ENCODE peak calls at places on chromosome 5, in eight cellular contexts. One of them, this sample, is unnamed.

GRCh38 chr5:123209163-123210013 is 120.3 kb downstream of the PRDM6 start:
- DNase-seq in C1 segment of cervical spinal cord: no peak
- DNase-seq in AG08396: peak
- DNase-seq in NCI-H1092 treated with DMSO at 0.1 percent for 48 hours: no peak
- DNase-seq in activated CD4-positive, alpha-beta T cell treated with anti-CD3 and anti-CD28 coated beads for 4 hours: no peak
- DNase-seq in left ventricle myocardium inferior: no peak
- DNase-seq in dorsolateral prefrontal cortex: no peak
- DNase-seq in Right ventricle myocardium superior: no peak
- DNase-seq in this sample: no peak

GRCh38 chr5:67178085-67178484 is 18.5 kb downstream of the CD180 start:
- DNase-seq in C1 segment of cervical spinal cord: no peak
- DNase-seq in dorsolateral prefrontal cortex: no peak
- DNase-seq in NCI-H1092 treated with DMSO at 0.1 percent for 48 hours: no peak
- DNase-seq in left ventricle myocardium inferior: no peak
- DNase-seq in activated CD4-positive, alpha-beta T cell treated with anti-CD3 and anti-CD28 coated beads for 4 hours: no peak
- DNase-seq in AG08396: no peak
- DNase-seq in Right ventricle myocardium superior: no peak
- DNase-seq in this sample: no peak

GRCh38 chr5:68007446-68007845 is 208.1 kb upstream of the PIK3R1 start:
- DNase-seq in C1 segment of cervical spinal cord: no peak
- DNase-seq in NCI-H1092 treated with DMSO at 0.1 percent for 48 hours: no peak
- DNase-seq in AG08396: peak
- DNase-seq in left ventricle myocardium inferior: peak
- DNase-seq in dorsolateral prefrontal cortex: no peak
- DNase-seq in Right ventricle myocardium superior: peak
- DNase-seq in activated CD4-positive, alpha-beta T cell treated with anti-CD3 and anti-CD28 coated beads for 4 hours: no peak
- DNase-seq in this sample: no peak

GRCh38 chr5:84287964-84288363 is 96.7 kb downstream of the EDIL3 start:
- DNase-seq in AG08396: no peak
- DNase-seq in Right ventricle myocardium superior: no peak
- DNase-seq in dorsolateral prefrontal cortex: no peak
- DNase-seq in activated CD4-positive, alpha-beta T cell treated with anti-CD3 and anti-CD28 coated beads for 4 hours: no peak
- DNase-seq in left ventricle myocardium inferior: no peak
- DNase-seq in NCI-H1092 treated with DMSO at 0.1 percent for 48 hours: no peak
- DNase-seq in C1 segment of cervical spinal cord: no peak
- DNase-seq in this sample: no peak

GRCh38 chr5:10513501-10514442 is 50.1 kb upstream of the ANKRD33B start:
- DNase-seq in left ventricle myocardium inferior: no peak
- DNase-seq in activated CD4-positive, alpha-beta T cell treated with anti-CD3 and anti-CD28 coated beads for 4 hours: no peak
- DNase-seq in dorsolateral prefrontal cortex: no peak
- DNase-seq in AG08396: peak
- DNase-seq in NCI-H1092 treated with DMSO at 0.1 percent for 48 hours: no peak
- DNase-seq in Right ventricle myocardium superior: no peak
- DNase-seq in C1 segment of cervical spinal cord: no peak
- DNase-seq in this sample: no peak

GRCh38 chr5:41893074-41893851 is 10.9 kb upstream of the RIMOC1 start:
- DNase-seq in left ventricle myocardium inferior: no peak
- DNase-seq in dorsolateral prefrontal cortex: no peak
- DNase-seq in activated CD4-positive, alpha-beta T cell treated with anti-CD3 and anti-CD28 coated beads for 4 hours: no peak
- DNase-seq in NCI-H1092 treated with DMSO at 0.1 percent for 48 hours: no peak
- DNase-seq in Right ventricle myocardium superior: no peak
- DNase-seq in C1 segment of cervical spinal cord: no peak
- DNase-seq in AG08396: no peak
- DNase-seq in this sample: no peak

GRCh38 chr5:109826426-109826825 is 136.7 kb downstream of the MAN2A1 start:
- DNase-seq in C1 segment of cervical spinal cord: no peak
- DNase-seq in NCI-H1092 treated with DMSO at 0.1 percent for 48 hours: no peak
- DNase-seq in activated CD4-positive, alpha-beta T cell treated with anti-CD3 and anti-CD28 coated beads for 4 hours: no peak
- DNase-seq in left ventricle myocardium inferior: no peak
- DNase-seq in Right ventricle myocardium superior: no peak
- DNase-seq in AG08396: no peak
- DNase-seq in dorsolateral prefrontal cortex: no peak
- DNase-seq in this sample: no peak

GRCh38 chr5:103434057-103434456 is 128.5 kb downstream of the NUDT12 start:
- DNase-seq in left ventricle myocardium inferior: no peak
- DNase-seq in AG08396: no peak
- DNase-seq in activated CD4-positive, alpha-beta T cell treated with anti-CD3 and anti-CD28 coated beads for 4 hours: no peak
- DNase-seq in dorsolateral prefrontal cortex: no peak
- DNase-seq in C1 segment of cervical spinal cord: no peak
- DNase-seq in Right ventricle myocardium superior: peak
- DNase-seq in NCI-H1092 treated with DMSO at 0.1 percent for 48 hours: no peak
- DNase-seq in this sample: no peak

GRCh38 chr5:53397845-53398244 is 82.6 kb upstream of the FST start:
- DNase-seq in left ventricle myocardium inferior: peak
- DNase-seq in activated CD4-positive, alpha-beta T cell treated with anti-CD3 and anti-CD28 coated beads for 4 hours: no peak
- DNase-seq in dorsolateral prefrontal cortex: no peak
- DNase-seq in NCI-H1092 treated with DMSO at 0.1 percent for 48 hours: no peak
- DNase-seq in C1 segment of cervical spinal cord: no peak
- DNase-seq in AG08396: peak
- DNase-seq in Right ventricle myocardium superior: peak
- DNase-seq in this sample: no peak

GRCh38 chr5:137741718-137742117 is 5.8 kb upstream of the KLHL3 start:
- DNase-seq in Right ventricle myocardium superior: no peak
- DNase-seq in NCI-H1092 treated with DMSO at 0.1 percent for 48 hours: peak
- DNase-seq in AG08396: no peak
- DNase-seq in dorsolateral prefrontal cortex: no peak
- DNase-seq in activated CD4-positive, alpha-beta T cell treated with anti-CD3 and anti-CD28 coated beads for 4 hours: no peak
- DNase-seq in left ventricle myocardium inferior: no peak
- DNase-seq in C1 segment of cervical spinal cord: no peak
- DNase-seq in this sample: no peak

GRCh38 chr5:151670953-151671636 is 15.6 kb downstream of the SPARC start:
- DNase-seq in Right ventricle myocardium superior: no peak
- DNase-seq in NCI-H1092 treated with DMSO at 0.1 percent for 48 hours: no peak
- DNase-seq in left ventricle myocardium inferior: no peak
- DNase-seq in dorsolateral prefrontal cortex: no peak
- DNase-seq in C1 segment of cervical spinal cord: no peak
- DNase-seq in AG08396: no peak
- DNase-seq in activated CD4-positive, alpha-beta T cell treated with anti-CD3 and anti-CD28 coated beads for 4 hours: no peak
- DNase-seq in this sample: no peak

GRCh38 chr5:105503950-105504349 is 1941.4 kb upstream of the NUDT12 start:
- DNase-seq in left ventricle myocardium inferior: no peak
- DNase-seq in C1 segment of cervical spinal cord: no peak
- DNase-seq in dorsolateral prefrontal cortex: no peak
- DNase-seq in AG08396: no peak
- DNase-seq in NCI-H1092 treated with DMSO at 0.1 percent for 48 hours: no peak
- DNase-seq in activated CD4-positive, alpha-beta T cell treated with anti-CD3 and anti-CD28 coated beads for 4 hours: no peak
- DNase-seq in Right ventricle myocardium superior: no peak
- DNase-seq in this sample: no peak

GRCh38 chr5:171295801-171296200 is 13.2 kb upstream of the TLX3 start:
- DNase-seq in activated CD4-positive, alpha-beta T cell treated with anti-CD3 and anti-CD28 coated beads for 4 hours: no peak
- DNase-seq in Right ventricle myocardium superior: no peak
- DNase-seq in left ventricle myocardium inferior: no peak
- DNase-seq in dorsolateral prefrontal cortex: no peak
- DNase-seq in NCI-H1092 treated with DMSO at 0.1 percent for 48 hours: no peak
- DNase-seq in C1 segment of cervical spinal cord: no peak
- DNase-seq in AG08396: no peak
- DNase-seq in this sample: no peak

GRCh38 chr5:172078726-172079345 is 72.4 kb upstream of the FBXW11 start:
- DNase-seq in NCI-H1092 treated with DMSO at 0.1 percent for 48 hours: no peak
- DNase-seq in C1 segment of cervical spinal cord: no peak
- DNase-seq in dorsolateral prefrontal cortex: no peak
- DNase-seq in activated CD4-positive, alpha-beta T cell treated with anti-CD3 and anti-CD28 coated beads for 4 hours: no peak
- DNase-seq in AG08396: no peak
- DNase-seq in Right ventricle myocardium superior: peak
- DNase-seq in left ventricle myocardium inferior: peak
- DNase-seq in this sample: no peak

GRCh38 chr5:160287378-160288051 is 24.8 kb downstream of the CCNJL start:
- DNase-seq in AG08396: peak
- DNase-seq in C1 segment of cervical spinal cord: peak
- DNase-seq in activated CD4-positive, alpha-beta T cell treated with anti-CD3 and anti-CD28 coated beads for 4 hours: no peak
- DNase-seq in dorsolateral prefrontal cortex: peak
- DNase-seq in left ventricle myocardium inferior: peak
- DNase-seq in Right ventricle myocardium superior: peak
- DNase-seq in NCI-H1092 treated with DMSO at 0.1 percent for 48 hours: peak
- DNase-seq in this sample: peak

GRCh38 chr5:143233020-143233419 is 170.5 kb downstream of the NR3C1 start:
- DNase-seq in dorsolateral prefrontal cortex: no peak
- DNase-seq in NCI-H1092 treated with DMSO at 0.1 percent for 48 hours: no peak
- DNase-seq in left ventricle myocardium inferior: no peak
- DNase-seq in Right ventricle myocardium superior: no peak
- DNase-seq in AG08396: no peak
- DNase-seq in C1 segment of cervical spinal cord: no peak
- DNase-seq in activated CD4-positive, alpha-beta T cell treated with anti-CD3 and anti-CD28 coated beads for 4 hours: no peak
- DNase-seq in this sample: no peak

GRCh38 chr5:172775326-172776234 is 4.6 kb upstream of the DUSP1 start:
- DNase-seq in left ventricle myocardium inferior: peak
- DNase-seq in C1 segment of cervical spinal cord: no peak
- DNase-seq in AG08396: peak
- DNase-seq in NCI-H1092 treated with DMSO at 0.1 percent for 48 hours: no peak
- DNase-seq in Right ventricle myocardium superior: peak
- DNase-seq in activated CD4-positive, alpha-beta T cell treated with anti-CD3 and anti-CD28 coated beads for 4 hours: no peak
- DNase-seq in dorsolateral prefrontal cortex: no peak
- DNase-seq in this sample: peak

GRCh38 chr5:123554601-123555000 is 42.6 kb downstream of the CSNK1G3 start:
- DNase-seq in left ventricle myocardium inferior: no peak
- DNase-seq in activated CD4-positive, alpha-beta T cell treated with anti-CD3 and anti-CD28 coated beads for 4 hours: no peak
- DNase-seq in NCI-H1092 treated with DMSO at 0.1 percent for 48 hours: no peak
- DNase-seq in C1 segment of cervical spinal cord: no peak
- DNase-seq in dorsolateral prefrontal cortex: no peak
- DNase-seq in AG08396: no peak
- DNase-seq in Right ventricle myocardium superior: no peak
- DNase-seq in this sample: no peak

GRCh38 chr5:17037751-17038150 is 101.7 kb upstream of the MYO10 start:
- DNase-seq in left ventricle myocardium inferior: no peak
- DNase-seq in activated CD4-positive, alpha-beta T cell treated with anti-CD3 and anti-CD28 coated beads for 4 hours: no peak
- DNase-seq in NCI-H1092 treated with DMSO at 0.1 percent for 48 hours: no peak
- DNase-seq in dorsolateral prefrontal cortex: no peak
- DNase-seq in C1 segment of cervical spinal cord: no peak
- DNase-seq in AG08396: no peak
- DNase-seq in Right ventricle myocardium superior: no peak
- DNase-seq in this sample: no peak

GRCh38 chr5:158463971-158464370 is 605.0 kb upstream of the CLINT1 start:
- DNase-seq in left ventricle myocardium inferior: peak
- DNase-seq in NCI-H1092 treated with DMSO at 0.1 percent for 48 hours: no peak
- DNase-seq in dorsolateral prefrontal cortex: no peak
- DNase-seq in activated CD4-positive, alpha-beta T cell treated with anti-CD3 and anti-CD28 coated beads for 4 hours: no peak
- DNase-seq in Right ventricle myocardium superior: peak
- DNase-seq in AG08396: no peak
- DNase-seq in C1 segment of cervical spinal cord: no peak
- DNase-seq in this sample: peak

GRCh38 chr5:6446042-6446441 is 2.6 kb upstream of the UBE2QL1 start:
- DNase-seq in dorsolateral prefrontal cortex: no peak
- DNase-seq in C1 segment of cervical spinal cord: no peak
- DNase-seq in left ventricle myocardium inferior: no peak
- DNase-seq in AG08396: no peak
- DNase-seq in NCI-H1092 treated with DMSO at 0.1 percent for 48 hours: no peak
- DNase-seq in Right ventricle myocardium superior: no peak
- DNase-seq in activated CD4-positive, alpha-beta T cell treated with anti-CD3 and anti-CD28 coated beads for 4 hours: no peak
- DNase-seq in this sample: peak

GRCh38 chr5:71653119-71653518 is 66.0 kb upstream of the CARTPT start:
- DNase-seq in dorsolateral prefrontal cortex: no peak
- DNase-seq in C1 segment of cervical spinal cord: no peak
- DNase-seq in left ventricle myocardium inferior: no peak
- DNase-seq in activated CD4-positive, alpha-beta T cell treated with anti-CD3 and anti-CD28 coated beads for 4 hours: no peak
- DNase-seq in Right ventricle myocardium superior: no peak
- DNase-seq in NCI-H1092 treated with DMSO at 0.1 percent for 48 hours: no peak
- DNase-seq in AG08396: no peak
- DNase-seq in this sample: no peak

GRCh38 chr5:160935776-160936175 is 83.8 kb upstream of the ATP10B start:
- DNase-seq in Right ventricle myocardium superior: no peak
- DNase-seq in NCI-H1092 treated with DMSO at 0.1 percent for 48 hours: no peak
- DNase-seq in activated CD4-positive, alpha-beta T cell treated with anti-CD3 and anti-CD28 coated beads for 4 hours: no peak
- DNase-seq in AG08396: no peak
- DNase-seq in left ventricle myocardium inferior: no peak
- DNase-seq in C1 segment of cervical spinal cord: no peak
- DNase-seq in dorsolateral prefrontal cortex: no peak
- DNase-seq in this sample: no peak

GRCh38 chr5:132283423-132284043 is 10.7 kb upstream of the SLC22A4 start:
- DNase-seq in left ventricle myocardium inferior: no peak
- DNase-seq in C1 segment of cervical spinal cord: no peak
- DNase-seq in dorsolateral prefrontal cortex: no peak
- DNase-seq in AG08396: peak
- DNase-seq in NCI-H1092 treated with DMSO at 0.1 percent for 48 hours: no peak
- DNase-seq in activated CD4-positive, alpha-beta T cell treated with anti-CD3 and anti-CD28 coated beads for 4 hours: no peak
- DNase-seq in Right ventricle myocardium superior: no peak
- DNase-seq in this sample: no peak